ENCODE peak calls at places on chromosomes 16 and 17, in six cellular contexts. K is OCI-LY7, L is sigmoid colon, V is A549, P is uterus, J is ascending aorta. C is an unnamed sample. For H3K9me3, the result is how much of the 10 kb centered on the place peaks cover.

GRCh38 chr17:41707803-41708669 is 4.1 kb upstream of the GAST start:
- DNase-seq in K (no peak), L (no peak), P (no peak), J (no peak), V (no peak), C (no peak)

GRCh38 chr17:76202516-76202915 is 37.8 kb downstream of the RNF157 start:
- DNase-seq in K (no peak), J (no peak), L (no peak), P (no peak), V (no peak), C (no peak)

GRCh38 chr17:68777243-68777855 is 176.2 kb upstream of the FAM20A start:
- DNase-seq in L (peak), J (no peak), P (peak), V (peak), K (peak), C (peak)

GRCh38 chr17:55420776-55421178 is 858 bp downstream of the MMD start:
- DNase-seq in V (no peak), L (peak), P (peak), K (peak), J (no peak), C (peak)

GRCh38 chr17:63543822-63544420 is 6.4 kb upstream of the DCAF7 start:
- DNase-seq in J (no peak), K (peak), P (no peak), V (no peak), L (no peak), C (no peak)

GRCh38 chr17:44607836-44608690 is 48.2 kb upstream of the MEIOC start:
- DNase-seq in P (no peak), J (no peak), V (no peak), L (no peak), K (no peak), C (no peak)

GRCh38 chr17:63665527-63666214 is 34.3 kb downstream of the LIMD2 start:
- DNase-seq in V (no peak), P (no peak), J (no peak), K (peak), L (no peak), C (no peak)

GRCh38 chr17:8069587-8069860 is 18.0 kb downstream of the ALOX12B start:
- DNase-seq in V (no peak), P (no peak), K (no peak), J (no peak), L (no peak), C (no peak)

GRCh38 chr17:21573961-21574610 is 118.2 kb upstream of the KCNJ18 start:
- DNase-seq in L (peak), V (no peak), J (no peak), K (no peak), P (peak), C (peak)

GRCh38 chr17:3534881-3535252 is 22.7 kb downstream of the TRPV3 start:
- DNase-seq in K (no peak), P (no peak), J (no peak), V (peak), L (no peak), C (no peak)

GRCh38 chr16:71185366-71185765 is 45.2 kb downstream of the HYDIN start:
- DNase-seq in P (no peak), V (no peak), K (no peak), L (no peak), J (no peak), C (no peak)

GRCh38 chr16:67563708-67564468 is 1.6 kb downstream of the CTCF start:
- DNase-seq in L (peak), K (peak), V (peak), P (peak), J (peak), C (no peak)

GRCh38 chr17:1091885-1092284 is 87.9 kb downstream of the ABR start:
- DNase-seq in L (no peak), V (no peak), J (no peak), P (no peak), K (no peak), C (no peak)

GRCh38 chr16:10992112-10992511 is 47.7 kb downstream of the CLEC16A start:
- DNase-seq in P (no peak), K (no peak), L (no peak), J (no peak), V (no peak), C (no peak)

GRCh38 chr17:12883472-12883871 is 94.2 kb downstream of the ARHGAP44 start:
- DNase-seq in V (no peak), L (no peak), K (no peak), P (no peak), J (no peak), C (no peak)

GRCh38 chr16:79651363-79651762 is 50.8 kb upstream of the MAF start:
- DNase-seq in P (peak), K (no peak), J (peak), V (peak), L (peak), C (peak)

GRCh38 chr16:31507617-31507928 is 618 bp downstream of the RUSF1 start:
- DNase-seq in V (no peak), L (no peak), K (peak), P (no peak), J (no peak), C (no peak)

GRCh38 chr16:14511798-14512131 is 118.3 kb downstream of the PARN start:
- DNase-seq in J (no peak), K (no peak), P (no peak), L (no peak), V (no peak), C (no peak)

GRCh38 chr17:247767-248166 is 66.3 kb upstream of the DOC2B start:
- DNase-seq in L (peak), V (no peak), K (no peak), P (peak), J (no peak), C (peak)

GRCh38 chr16:50548659-50549560 is 714 bp downstream of the NKD1 start:
- DNase-seq in V (no peak), K (no peak), P (peak), L (peak), J (no peak), C (no peak)

GRCh38 chr16:56354746-56355145 is 70.6 kb downstream of the AMFR start:
- DNase-seq in V (no peak), P (peak), K (no peak), L (peak), J (no peak), C (no peak)

GRCh38 chr16:58843675-58844074 is 109.6 kb upstream of the GOT2 start:
- DNase-seq in P (no peak), L (no peak), K (peak), J (no peak), V (peak), C (no peak)

GRCh38 chr16:57753448-57754353 is 18.1 kb downstream of the KATNB1 start:
- DNase-seq in P (no peak), L (no peak), V (no peak), K (no peak), J (no peak), C (no peak)

GRCh38 chr17:21089933-21090888 is 36.6 kb upstream of the DHRS7B start:
- DNase-seq in K (no peak), V (no peak), L (no peak), P (no peak), J (no peak), C (no peak)

GRCh38 chr17:29855686-29856085 is 74.3 kb downstream of the SSH2 start:
- DNase-seq in J (no peak), L (no peak), K (no peak), P (no peak), V (no peak), C (no peak)

GRCh38 chr17:49567871-49568694 is 7.6 kb upstream of the NXPH3 start:
- DNase-seq in J (peak), P (peak), L (peak), V (peak), K (peak), C (peak)

GRCh38 chr16:1099224-1100083 is 3.4 kb upstream of the C1QTNF8 start:
- DNase-seq in J (no peak), K (no peak), V (no peak), L (no peak), P (no peak), C (no peak)

GRCh38 chr16:26688105-26688504 is 378.6 kb upstream of the C16orf82 start:
- DNase-seq in L (no peak), V (no peak), J (no peak), P (no peak), K (no peak), C (no peak)

GRCh38 chr16:88920618-88921602 is 54.5 kb upstream of the PABPN1L start:
- DNase-seq in K (no peak), V (no peak), P (peak), J (no peak), L (peak), C (peak)

GRCh38 chr17:78991017-78991783 is 11.5 kb upstream of the LGALS3BP start:
- DNase-seq in V (no peak), K (no peak), P (no peak), L (peak), J (no peak), C (peak)

GRCh38 chr16:7313170-7313569 is 19.5 kb upstream of the RBFOX1 start:
- DNase-seq in P (no peak), L (no peak), K (peak), V (peak), J (no peak), C (no peak)

GRCh38 chr16:7471268-7471667 is 138.6 kb downstream of the RBFOX1 start:
- DNase-seq in L (no peak), V (no peak), J (no peak), K (no peak), P (no peak), C (no peak)

GRCh38 chr16:53518550-53519416 is 15.8 kb upstream of the AKTIP start:
- DNase-seq in P (peak), V (no peak), L (no peak), J (no peak), K (peak), C (no peak)

GRCh38 chr17:13323990-13324389 is 277.7 kb downstream of the HS3ST3A1 start:
- DNase-seq in V (no peak), P (no peak), L (no peak), J (no peak), K (no peak), C (no peak)

GRCh38 chr17:81527591-81528383 is at the start of gene FSCN2:
- DNase-seq in L (no peak), J (no peak), P (no peak), V (no peak), K (no peak), C (no peak)

GRCh38 chr17:71118039-71118438 is 948.7 kb downstream of the KCNJ2 start:
- DNase-seq in V (peak), L (no peak), J (no peak), K (peak), P (no peak), C (no peak)

GRCh38 chr17:35245196-35245486 is 2.3 kb downstream of the SLFN5 start:
- DNase-seq in V (peak), J (no peak), K (no peak), L (no peak), P (no peak), C (no peak)

GRCh38 chr17:38591759-38592241 is 14.0 kb downstream of the SRCIN1 start:
- DNase-seq in K (no peak), P (no peak), J (no peak), V (no peak), L (no peak), C (no peak)

DNA sequence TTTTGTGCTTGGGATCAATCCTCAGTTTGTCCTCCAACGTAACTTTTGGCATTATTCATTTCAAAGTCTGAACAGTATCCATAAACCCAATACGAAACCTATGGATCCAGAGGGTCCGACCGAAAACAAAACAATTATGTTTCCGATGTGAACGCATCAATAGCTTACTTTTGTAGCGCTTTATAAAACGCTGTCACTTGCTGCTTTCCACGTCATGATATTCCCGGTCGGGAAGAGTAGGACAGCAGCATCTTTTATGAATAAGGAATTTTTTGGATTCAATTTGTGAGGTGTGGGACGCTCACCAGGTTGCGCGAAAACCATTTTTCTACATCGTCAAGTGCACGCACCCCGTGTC is 383.8 kb downstream of the ZFHX3 start:
- DNase-seq in V (no peak), P (no peak), L (no peak), J (no peak), K (no peak), C (no peak)
- TF ChIP-seq CTCF in V (no peak), P (no peak), L (no peak), J (no peak), K (no peak), C (no peak)

GRCh38 chr16:63933841-63934240 is 1188.0 kb downstream of the CDH11 start:
- DNase-seq in V (no peak), P (no peak), J (no peak), L (no peak), K (no peak), C (no peak)
- H3K9me3 ChIP-seq in V (under half), P (under half), J (under half), L (under half), K (under half), C (under half)

GRCh38 chr16:85171809-85172464 is 59.7 kb upstream of the CIBAR2 start:
- DNase-seq in K (no peak), J (no peak), P (no peak), L (no peak), V (no peak), C (no peak)

GRCh38 chr16:85174871-85175723 is 62.8 kb upstream of the CIBAR2 start:
- DNase-seq in J (no peak), P (no peak), K (no peak), L (no peak), V (no peak), C (no peak)

GRCh38 chr16:85173981-85174751 is 61.9 kb upstream of the CIBAR2 start:
- DNase-seq in V (peak), K (no peak), J (no peak), P (no peak), L (peak), C (no peak)

GRCh38 chr16:85172465-85173071 is 60.3 kb upstream of the CIBAR2 start:
- DNase-seq in P (no peak), V (peak), K (no peak), L (no peak), J (no peak), C (no peak)

GRCh38 chr16:85173077-85173980 is 61.1 kb upstream of the CIBAR2 start:
- DNase-seq in L (no peak), V (peak), P (no peak), J (no peak), K (no peak), C (no peak)
- TF ChIP-seq CTCF in L (no peak), V (no peak), P (no peak), J (no peak), K (no peak), C (no peak)

GRCh38 chr17:82737981-82738877 is 2.8 kb downstream of the FN3K start:
- DNase-seq in L (no peak), J (no peak), K (no peak), P (peak), V (no peak), C (peak)
- H3K9me3 ChIP-seq in L (under half), J (under half), K (under half), P (under half), V (under half), C (under half)

DNA sequence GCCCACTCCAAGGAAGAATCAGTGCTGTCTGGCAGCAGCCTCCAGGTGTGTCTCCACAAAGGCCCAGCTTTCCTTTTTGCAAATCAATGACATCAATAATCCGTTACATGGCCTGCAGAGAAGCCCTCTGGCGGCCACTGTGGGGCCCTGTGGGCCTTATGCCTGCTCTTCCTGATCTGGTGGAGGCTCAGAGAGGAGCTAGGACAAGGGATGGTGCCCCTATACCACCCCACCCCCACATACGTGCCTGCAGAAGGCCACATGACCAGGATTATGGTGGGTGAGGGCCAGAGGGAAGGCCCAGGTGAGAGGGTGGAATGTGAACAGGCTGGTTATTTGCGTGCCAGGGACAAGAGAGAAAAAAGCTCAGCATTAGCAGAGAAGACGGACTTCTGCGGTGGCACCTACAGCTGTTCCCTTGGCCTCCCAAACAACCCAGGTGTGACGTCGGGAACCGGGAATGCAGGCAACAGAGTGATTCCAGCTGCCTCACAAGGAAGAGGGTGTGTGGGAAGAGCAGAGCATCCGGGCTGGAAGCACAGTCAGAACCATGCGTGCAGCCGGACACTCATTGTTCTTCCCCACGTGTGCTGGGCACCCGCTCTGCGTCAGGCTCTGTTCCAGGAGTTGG is 22.5 kb downstream of the EIF4A3 start:
- DNase-seq in P (no peak), V (peak), K (no peak), J (no peak), L (peak), C (no peak)
- TF ChIP-seq CTCF in P (no peak), V (peak), K (peak), J (no peak), L (no peak), C (peak)

C was measured in left ventricle myocardium inferior.